ENCODE peak calls at places on chromosome 20, in four cellular contexts. N, A, D and S are unnamed samples.
A peak's percentile ranks its signal among the peaks of the same experiment; 100 is the strongest.

GRCh38 chr20:47353697-47354387 is 2.7 kb downstream of the ZMYND8 start:
- DNase-seq in D (no peak), N (no peak), A (no peak), S (no peak)

GRCh38 chr20:60271597-60271996 is 313.4 kb downstream of the CDH26 start:
- DNase-seq in D (no peak), A (peak; percentile 13), N (no peak), S (no peak)

GRCh38 chr20:58659841-58660240 is 8.8 kb downstream of the STX16 start:
- DNase-seq in N (no peak), D (no peak), A (no peak), S (no peak)

GRCh38 chr20:43584448-43585138 is 6.1 kb upstream of the IFT52 start:
- DNase-seq in N (no peak), A (no peak), D (peak; percentile 26), S (no peak)

GRCh38 chr20:58978351-58979190 is 2.5 kb upstream of the NELFCD start:
- DNase-seq in N (no peak), A (no peak), D (no peak), S (peak; percentile 65)

GRCh38 chr20:49276201-49276894 is 1.5 kb downstream of the ZNFX1 start:
- DNase-seq in D (no peak), A (no peak), N (no peak), S (no peak)

GRCh38 chr20:49765846-49766541 is 46.6 kb upstream of the SLC9A8 start:
- DNase-seq in N (no peak), A (no peak), D (no peak), S (no peak)

GRCh38 chr20:21622097-21622496 is 83.4 kb upstream of the PAX1 start:
- DNase-seq in N (no peak), D (no peak), A (no peak), S (no peak)

GRCh38 chr20:50799176-50799889 is 4.5 kb downstream of the BCAS4 start:
- DNase-seq in D (no peak), N (no peak), A (no peak), S (no peak)

GRCh38 chr20:43322851-43323250 is 133.1 kb upstream of the PTPRT start:
- DNase-seq in D (no peak), A (no peak), N (no peak), S (no peak)

GRCh38 chr20:47758517-47759450 is 26.5 kb downstream of the SULF2 start:
- DNase-seq in N (no peak), D (no peak), A (no peak), S (no peak)

GRCh38 chr20:51760905-51761544 is 7.2 kb downstream of the ATP9A start:
- DNase-seq in N (no peak), A (no peak), D (peak; percentile 79), S (no peak)

GRCh38 chr20:19593762-19594161 is 164.3 kb upstream of the RIN2 start:
- DNase-seq in D (no peak), A (no peak), N (no peak), S (no peak)

GRCh38 chr20:19583532-19584175 is 174.4 kb upstream of the RIN2 start:
- DNase-seq in D (no peak), A (peak; percentile 91), N (peak; percentile 7), S (no peak)

GRCh38 chr20:19589731-19590362 is 168.2 kb upstream of the RIN2 start:
- DNase-seq in N (no peak), A (no peak), D (no peak), S (no peak)

GRCh38 chr20:19590382-19590781 is 167.7 kb upstream of the RIN2 start:
- DNase-seq in A (no peak), D (no peak), N (no peak), S (no peak)

GRCh38 chr20:19588731-19589130 is 169.3 kb upstream of the RIN2 start:
- DNase-seq in D (no peak), N (no peak), A (no peak), S (no peak)
- TF ChIP-seq CTCF in D (no peak), N (peak; percentile 11), A (no peak), S (no peak)

GRCh38 chr20:64255361-64256281 is at the start of gene PCMTD2:
- DNase-seq in N (peak; percentile 45), D (peak; percentile 43), A (peak; percentile 93), S (peak; percentile 92)
- TF ChIP-seq CTCF in N (peak; percentile 11), D (no peak), A (no peak), S (no peak)

DNA sequence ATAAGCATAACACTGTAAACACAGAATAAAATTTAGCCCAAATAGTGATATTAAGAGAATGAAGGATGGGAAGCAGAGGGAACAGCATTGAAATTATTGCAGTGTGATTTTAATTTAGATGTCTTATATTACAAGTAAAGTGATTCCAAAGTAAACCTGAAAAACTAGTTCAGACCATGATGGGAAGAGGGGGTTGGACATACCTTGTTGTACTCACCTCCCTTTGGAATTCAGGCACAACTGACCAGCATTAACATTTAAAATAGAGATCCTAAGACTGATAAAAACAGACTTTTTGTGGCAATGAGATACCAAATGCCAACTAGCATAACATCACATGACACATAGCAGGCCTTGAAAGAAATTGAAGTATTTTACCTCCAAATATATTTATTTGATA is 262.6 kb upstream of the PRND start:
- DNase-seq in A (no peak), D (no peak), N (no peak), S (no peak)
- TF ChIP-seq CTCF in A (no peak), D (no peak), N (no peak), S (no peak)

GRCh38 chr20:41078329-41078728 is 49.7 kb downstream of the TOP1 start:
- DNase-seq in A (no peak), N (no peak), D (no peak), S (no peak)
- TF ChIP-seq CTCF in A (peak; percentile 56), N (peak; percentile 46), D (peak; percentile 65), S (peak; percentile 73)

GRCh38 chr20:19211661-19212523 is 550 bp upstream of the SLC24A3 start:
- DNase-seq in N (no peak), D (no peak), A (peak; percentile 52), S (no peak)
- TF ChIP-seq CTCF in N (no peak), D (no peak), A (no peak), S (no peak)

GRCh38 chr20:62540504-62540903 is 64.7 kb upstream of the GATA5 start:
- DNase-seq in A (no peak), D (no peak), N (no peak), S (no peak)
- TF ChIP-seq CTCF in A (peak; percentile 17), D (no peak), N (no peak), S (no peak)

GRCh38 chr20:38926142-38926933 is at the start of gene FAM83D:
- DNase-seq in N (peak; percentile 74), D (peak; percentile 95), A (peak; percentile 96), S (peak; percentile 98)
- TF ChIP-seq CTCF in N (no peak), D (no peak), A (peak; percentile 68), S (no peak)